ENCODE peak calls at places on chromosomes 6 and 20, in ten cellular contexts. One of them, this sample, is unnamed. For H3K36me3, the result is how much of the 10 kb centered on the place peaks cover.

GRCh38 chr20:10463622-10464021 is 28.5 kb downstream of the SLX4IP start:
- DNase-seq in HCT116: no peak
- DNase-seq in HepG2: peak
- DNase-seq in endothelial cell of umbilical vein: no peak
- DNase-seq in fibroblast of lung: no peak
- DNase-seq in PC-3: peak
- DNase-seq in MM.1S: no peak
- DNase-seq in K562: no peak
- DNase-seq in neural progenitor cell: no peak
- DNase-seq in hepatocyte: no peak
- DNase-seq in this sample: no peak

GRCh38 chr6:135506270-135506997 is 8.9 kb upstream of the AHI1 start:
- DNase-seq in HCT116: no peak
- DNase-seq in HepG2: peak
- DNase-seq in endothelial cell of umbilical vein: peak
- DNase-seq in fibroblast of lung: peak
- DNase-seq in PC-3: peak
- DNase-seq in MM.1S: peak
- DNase-seq in K562: peak
- DNase-seq in neural progenitor cell: peak
- DNase-seq in hepatocyte: peak
- DNase-seq in this sample: peak

GRCh38 chr20:2128542-2128941 is 26.9 kb downstream of the STK35 start:
- DNase-seq in HCT116: no peak
- DNase-seq in HepG2: no peak
- DNase-seq in endothelial cell of umbilical vein: no peak
- DNase-seq in fibroblast of lung: no peak
- DNase-seq in PC-3: no peak
- DNase-seq in MM.1S: no peak
- DNase-seq in K562: no peak
- DNase-seq in neural progenitor cell: no peak
- DNase-seq in hepatocyte: no peak
- DNase-seq in this sample: no peak

GRCh38 chr6:121354764-121355163 is 20.5 kb upstream of the TBC1D32 start:
- DNase-seq in HCT116: no peak
- DNase-seq in HepG2: no peak
- DNase-seq in endothelial cell of umbilical vein: no peak
- DNase-seq in fibroblast of lung: no peak
- DNase-seq in PC-3: peak
- DNase-seq in MM.1S: no peak
- DNase-seq in K562: no peak
- DNase-seq in neural progenitor cell: no peak
- DNase-seq in hepatocyte: no peak
- DNase-seq in this sample: peak

GRCh38 chr6:52020961-52021570 is 66.3 kb downstream of the PKHD1 start:
- DNase-seq in HCT116: peak
- DNase-seq in HepG2: peak
- DNase-seq in endothelial cell of umbilical vein: peak
- DNase-seq in fibroblast of lung: peak
- DNase-seq in PC-3: peak
- DNase-seq in MM.1S: no peak
- DNase-seq in K562: peak
- DNase-seq in neural progenitor cell: peak
- DNase-seq in hepatocyte: peak
- DNase-seq in this sample: peak

GRCh38 chr6:41470341-41471063 is 75.7 kb upstream of the FOXP4 start:
- DNase-seq in HCT116: no peak
- DNase-seq in HepG2: no peak
- DNase-seq in endothelial cell of umbilical vein: no peak
- DNase-seq in fibroblast of lung: peak
- DNase-seq in PC-3: no peak
- DNase-seq in MM.1S: no peak
- DNase-seq in K562: no peak
- DNase-seq in neural progenitor cell: peak
- DNase-seq in hepatocyte: peak
- DNase-seq in this sample: peak

GRCh38 chr6:169026175-169026574 is 227.5 kb downstream of the THBS2 start:
- DNase-seq in HCT116: no peak
- DNase-seq in HepG2: no peak
- DNase-seq in endothelial cell of umbilical vein: no peak
- DNase-seq in fibroblast of lung: no peak
- DNase-seq in PC-3: no peak
- DNase-seq in MM.1S: no peak
- DNase-seq in K562: no peak
- DNase-seq in neural progenitor cell: no peak
- DNase-seq in hepatocyte: no peak
- DNase-seq in this sample: no peak

GRCh38 chr6:134614606-134615485 is 296.9 kb upstream of the SGK1 start:
- DNase-seq in HCT116: no peak
- DNase-seq in HepG2: no peak
- DNase-seq in endothelial cell of umbilical vein: no peak
- DNase-seq in fibroblast of lung: no peak
- DNase-seq in PC-3: no peak
- DNase-seq in MM.1S: no peak
- DNase-seq in K562: no peak
- DNase-seq in neural progenitor cell: no peak
- DNase-seq in hepatocyte: no peak
- DNase-seq in this sample: no peak

GRCh38 chr6:49606696-49607390 is 29.8 kb downstream of the RHAG start:
- DNase-seq in HCT116: peak
- DNase-seq in HepG2: peak
- DNase-seq in endothelial cell of umbilical vein: peak
- DNase-seq in fibroblast of lung: peak
- DNase-seq in PC-3: peak
- DNase-seq in MM.1S: peak
- DNase-seq in K562: peak
- DNase-seq in neural progenitor cell: peak
- DNase-seq in hepatocyte: peak
- DNase-seq in this sample: peak

GRCh38 chr6:166456360-166457156 is 73.8 kb upstream of the MPC1 start:
- DNase-seq in HCT116: no peak
- DNase-seq in HepG2: no peak
- DNase-seq in endothelial cell of umbilical vein: peak
- DNase-seq in fibroblast of lung: peak
- DNase-seq in PC-3: peak
- DNase-seq in MM.1S: peak
- DNase-seq in K562: no peak
- DNase-seq in neural progenitor cell: peak
- DNase-seq in hepatocyte: no peak
- DNase-seq in this sample: peak

DNA sequence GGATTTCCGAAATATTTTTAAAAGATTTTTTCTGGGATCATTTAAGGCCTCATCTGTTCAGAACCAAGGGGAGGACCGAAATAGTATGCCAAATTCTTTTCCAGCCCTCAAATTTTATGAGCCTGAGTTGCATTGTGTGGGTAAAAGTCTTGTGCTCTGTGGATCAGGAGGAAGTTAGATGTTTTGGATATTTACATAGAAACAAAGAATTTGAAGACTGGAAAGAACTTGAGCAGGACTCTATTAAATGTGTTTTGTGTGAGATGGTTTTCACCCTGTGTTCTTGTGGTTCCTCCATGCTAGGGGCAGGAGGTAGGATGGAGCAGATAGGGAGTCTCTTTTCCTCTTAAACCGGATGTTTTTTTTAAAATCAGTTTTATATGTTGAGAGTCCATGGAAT is 329.1 kb downstream of the LAMA2 start:
- DNase-seq in HCT116: no peak
- DNase-seq in HepG2: no peak
- DNase-seq in endothelial cell of umbilical vein: no peak
- DNase-seq in fibroblast of lung: peak
- DNase-seq in PC-3: no peak
- DNase-seq in MM.1S: no peak
- DNase-seq in K562: no peak
- DNase-seq in neural progenitor cell: no peak
- DNase-seq in hepatocyte: no peak
- DNase-seq in this sample: no peak
- H3K36me3 ChIP-seq in HCT116: under half
- H3K36me3 ChIP-seq in HepG2: under half
- H3K36me3 ChIP-seq in endothelial cell of umbilical vein: under half
- H3K36me3 ChIP-seq in fibroblast of lung: under half
- H3K36me3 ChIP-seq in PC-3: under half
- H3K36me3 ChIP-seq in MM.1S: under half
- H3K36me3 ChIP-seq in K562: under half
- H3K36me3 ChIP-seq in neural progenitor cell: under half
- H3K36me3 ChIP-seq in hepatocyte: under half
- H3K36me3 ChIP-seq in this sample: under half

GRCh38 chr20:61251529-61252393 is at the start of gene CDH4:
- DNase-seq in HCT116: no peak
- DNase-seq in HepG2: no peak
- DNase-seq in endothelial cell of umbilical vein: no peak
- DNase-seq in fibroblast of lung: peak
- DNase-seq in PC-3: no peak
- DNase-seq in MM.1S: no peak
- DNase-seq in K562: no peak
- DNase-seq in neural progenitor cell: peak
- DNase-seq in hepatocyte: peak
- DNase-seq in this sample: peak
- TF ChIP-seq EZH2 in HCT116: no peak
- TF ChIP-seq EZH2 in HepG2: no peak
- TF ChIP-seq EZH2 in endothelial cell of umbilical vein: peak
- TF ChIP-seq EZH2 in fibroblast of lung: no peak
- TF ChIP-seq EZH2 in PC-3: no peak
- TF ChIP-seq EZH2 in MM.1S: no peak
- TF ChIP-seq EZH2 in K562: no peak
- TF ChIP-seq EZH2 in neural progenitor cell: peak
- TF ChIP-seq EZH2 in hepatocyte: peak
- TF ChIP-seq EZH2 in this sample: no peak

GRCh38 chr20:58088625-58089024 is 139.8 kb downstream of the ANKRD60 start:
- DNase-seq in HCT116: no peak
- DNase-seq in HepG2: no peak
- DNase-seq in endothelial cell of umbilical vein: no peak
- DNase-seq in fibroblast of lung: no peak
- DNase-seq in PC-3: no peak
- DNase-seq in MM.1S: no peak
- DNase-seq in K562: no peak
- DNase-seq in neural progenitor cell: no peak
- DNase-seq in hepatocyte: no peak
- DNase-seq in this sample: no peak

GRCh38 chr20:58086763-58087566 is 141.5 kb downstream of the ANKRD60 start:
- DNase-seq in HCT116: peak
- DNase-seq in HepG2: peak
- DNase-seq in endothelial cell of umbilical vein: peak
- DNase-seq in fibroblast of lung: peak
- DNase-seq in PC-3: peak
- DNase-seq in MM.1S: no peak
- DNase-seq in K562: peak
- DNase-seq in neural progenitor cell: peak
- DNase-seq in hepatocyte: peak
- DNase-seq in this sample: peak

GRCh38 chr20:58088105-58088504 is 140.3 kb downstream of the ANKRD60 start:
- DNase-seq in HCT116: no peak
- DNase-seq in HepG2: no peak
- DNase-seq in endothelial cell of umbilical vein: no peak
- DNase-seq in fibroblast of lung: no peak
- DNase-seq in PC-3: no peak
- DNase-seq in MM.1S: no peak
- DNase-seq in K562: no peak
- DNase-seq in neural progenitor cell: no peak
- DNase-seq in hepatocyte: no peak
- DNase-seq in this sample: no peak

GRCh38 chr20:58084966-58085365 is 143.5 kb downstream of the ANKRD60 start:
- DNase-seq in HCT116: no peak
- DNase-seq in HepG2: no peak
- DNase-seq in endothelial cell of umbilical vein: peak
- DNase-seq in fibroblast of lung: no peak
- DNase-seq in PC-3: peak
- DNase-seq in MM.1S: no peak
- DNase-seq in K562: no peak
- DNase-seq in neural progenitor cell: no peak
- DNase-seq in hepatocyte: peak
- DNase-seq in this sample: no peak

DNA sequence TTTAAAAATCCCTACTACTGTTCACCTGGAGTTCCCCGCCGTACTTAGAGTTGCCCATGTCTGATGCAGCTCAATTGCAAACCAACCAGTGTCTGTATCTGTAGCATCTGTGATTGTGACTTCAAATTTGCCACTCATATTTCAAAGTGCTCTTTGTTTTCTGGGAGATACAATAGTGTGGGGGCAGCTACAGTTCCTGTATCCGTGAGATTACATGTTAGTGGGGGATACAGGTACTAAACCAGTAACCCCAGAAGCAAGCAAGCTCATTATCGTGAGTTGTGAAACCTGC is 140.9 kb downstream of the ANKRD60 start:
- DNase-seq in HCT116: no peak
- DNase-seq in HepG2: no peak
- DNase-seq in endothelial cell of umbilical vein: no peak
- DNase-seq in fibroblast of lung: no peak
- DNase-seq in PC-3: no peak
- DNase-seq in MM.1S: no peak
- DNase-seq in K562: no peak
- DNase-seq in neural progenitor cell: no peak
- DNase-seq in hepatocyte: no peak
- DNase-seq in this sample: no peak
- TF ChIP-seq CTCF in HCT116: no peak
- TF ChIP-seq CTCF in HepG2: no peak
- TF ChIP-seq CTCF in endothelial cell of umbilical vein: no peak
- TF ChIP-seq CTCF in fibroblast of lung: no peak
- TF ChIP-seq CTCF in PC-3: peak
- TF ChIP-seq CTCF in MM.1S: no peak
- TF ChIP-seq CTCF in K562: no peak
- TF ChIP-seq CTCF in neural progenitor cell: no peak
- TF ChIP-seq CTCF in hepatocyte: no peak
- TF ChIP-seq CTCF in this sample: no peak

GRCh38 chr20:25484224-25484846 is 76.9 kb downstream of the GINS1 start:
- DNase-seq in HCT116: no peak
- DNase-seq in HepG2: no peak
- DNase-seq in endothelial cell of umbilical vein: no peak
- DNase-seq in fibroblast of lung: no peak
- DNase-seq in PC-3: peak
- DNase-seq in MM.1S: no peak
- DNase-seq in K562: no peak
- DNase-seq in neural progenitor cell: no peak
- DNase-seq in hepatocyte: no peak
- DNase-seq in this sample: no peak

GRCh38 chr20:25484911-25485511 is 77.5 kb downstream of the GINS1 start:
- DNase-seq in HCT116: no peak
- DNase-seq in HepG2: no peak
- DNase-seq in endothelial cell of umbilical vein: peak
- DNase-seq in fibroblast of lung: no peak
- DNase-seq in PC-3: peak
- DNase-seq in MM.1S: peak
- DNase-seq in K562: no peak
- DNase-seq in neural progenitor cell: no peak
- DNase-seq in hepatocyte: no peak
- DNase-seq in this sample: no peak

GRCh38 chr20:25481235-25481917 is 73.9 kb downstream of the GINS1 start:
- DNase-seq in HCT116: no peak
- DNase-seq in HepG2: no peak
- DNase-seq in endothelial cell of umbilical vein: no peak
- DNase-seq in fibroblast of lung: no peak
- DNase-seq in PC-3: no peak
- DNase-seq in MM.1S: no peak
- DNase-seq in K562: no peak
- DNase-seq in neural progenitor cell: no peak
- DNase-seq in hepatocyte: no peak
- DNase-seq in this sample: no peak

GRCh38 chr20:25481918-25482253 is 74.4 kb downstream of the GINS1 start:
- DNase-seq in HCT116: no peak
- DNase-seq in HepG2: no peak
- DNase-seq in endothelial cell of umbilical vein: no peak
- DNase-seq in fibroblast of lung: no peak
- DNase-seq in PC-3: no peak
- DNase-seq in MM.1S: no peak
- DNase-seq in K562: no peak
- DNase-seq in neural progenitor cell: no peak
- DNase-seq in hepatocyte: no peak
- DNase-seq in this sample: no peak

GRCh38 chr20:25483431-25484132 is 76.1 kb downstream of the GINS1 start:
- DNase-seq in HCT116: no peak
- DNase-seq in HepG2: no peak
- DNase-seq in endothelial cell of umbilical vein: no peak
- DNase-seq in fibroblast of lung: no peak
- DNase-seq in PC-3: no peak
- DNase-seq in MM.1S: no peak
- DNase-seq in K562: no peak
- DNase-seq in neural progenitor cell: no peak
- DNase-seq in hepatocyte: no peak
- DNase-seq in this sample: no peak
- H3K36me3 ChIP-seq in HCT116: under half
- H3K36me3 ChIP-seq in HepG2: half or more
- H3K36me3 ChIP-seq in endothelial cell of umbilical vein: under half
- H3K36me3 ChIP-seq in fibroblast of lung: under half
- H3K36me3 ChIP-seq in PC-3: under half
- H3K36me3 ChIP-seq in MM.1S: under half
- H3K36me3 ChIP-seq in K562: under half
- H3K36me3 ChIP-seq in neural progenitor cell: under half
- H3K36me3 ChIP-seq in hepatocyte: under half
- H3K36me3 ChIP-seq in this sample: under half